ENCODE peak calls at places on chromosome 17, in five cellular contexts. One of them, this sample, is unnamed.

GRCh38 chr17:79874329-79874981 is 35.2 kb upstream of the CBX4 start:
- DNase-seq in mesothelial cell of epicardium: no peak
- DNase-seq in NCI-H1417: no peak
- DNase-seq in cardiac septum: no peak
- DNase-seq in astrocyte of the spinal cord: peak; percentile 33
- DNase-seq in this sample: no peak

GRCh38 chr17:6914711-6915110 is 81.1 kb upstream of the ALOX12 start:
- DNase-seq in astrocyte of the spinal cord: no peak
- DNase-seq in mesothelial cell of epicardium: no peak
- DNase-seq in NCI-H1417: no peak
- DNase-seq in cardiac septum: no peak
- DNase-seq in this sample: no peak

GRCh38 chr17:75552847-75553552 is 27.5 kb downstream of the LLGL2 start:
- DNase-seq in astrocyte of the spinal cord: no peak
- DNase-seq in NCI-H1417: no peak
- DNase-seq in cardiac septum: no peak
- DNase-seq in mesothelial cell of epicardium: no peak
- DNase-seq in this sample: no peak

GRCh38 chr17:73634629-73635028 is 9.6 kb downstream of the SDK2 start:
- DNase-seq in astrocyte of the spinal cord: no peak
- DNase-seq in cardiac septum: no peak
- DNase-seq in NCI-H1417: peak; percentile 35
- DNase-seq in mesothelial cell of epicardium: no peak
- DNase-seq in this sample: no peak

GRCh38 chr17:44610871-44611270 is 45.4 kb upstream of the MEIOC start:
- DNase-seq in mesothelial cell of epicardium: no peak
- DNase-seq in cardiac septum: no peak
- DNase-seq in NCI-H1417: no peak
- DNase-seq in astrocyte of the spinal cord: peak; percentile 24
- DNase-seq in this sample: no peak

GRCh38 chr17:64164592-64165285 is 34.8 kb upstream of the ERN1 start:
- DNase-seq in astrocyte of the spinal cord: no peak
- DNase-seq in cardiac septum: no peak
- DNase-seq in mesothelial cell of epicardium: no peak
- DNase-seq in NCI-H1417: no peak
- DNase-seq in this sample: no peak

GRCh38 chr17:78224226-78225087 is 7.0 kb upstream of the TMEM235 start:
- DNase-seq in mesothelial cell of epicardium: no peak
- DNase-seq in cardiac septum: no peak
- DNase-seq in astrocyte of the spinal cord: no peak
- DNase-seq in NCI-H1417: no peak
- DNase-seq in this sample: no peak

GRCh38 chr17:76997981-76998531 is 129.9 kb downstream of the MGAT5B start:
- DNase-seq in cardiac septum: no peak
- DNase-seq in mesothelial cell of epicardium: no peak
- DNase-seq in NCI-H1417: no peak
- DNase-seq in astrocyte of the spinal cord: peak; percentile 20
- DNase-seq in this sample: no peak

GRCh38 chr17:41687828-41688640 is 651 bp upstream of the EIF1 start:
- DNase-seq in cardiac septum: no peak
- DNase-seq in astrocyte of the spinal cord: peak; percentile 57
- DNase-seq in NCI-H1417: peak; percentile 73
- DNase-seq in mesothelial cell of epicardium: no peak
- DNase-seq in this sample: peak; percentile 48

GRCh38 chr17:40548982-40549680 is 16.1 kb downstream of the CCR7 start:
- DNase-seq in cardiac septum: peak; percentile 69
- DNase-seq in mesothelial cell of epicardium: no peak
- DNase-seq in NCI-H1417: peak; percentile 57
- DNase-seq in astrocyte of the spinal cord: peak; percentile 94
- DNase-seq in this sample: no peak

GRCh38 chr17:80432350-80432955 is 17.5 kb downstream of the ENDOV start:
- DNase-seq in mesothelial cell of epicardium: no peak
- DNase-seq in NCI-H1417: no peak
- DNase-seq in cardiac septum: no peak
- DNase-seq in astrocyte of the spinal cord: no peak
- DNase-seq in this sample: no peak

GRCh38 chr17:81386646-81387234 is 8.5 kb upstream of the BAHCC1 start:
- DNase-seq in astrocyte of the spinal cord: no peak
- DNase-seq in NCI-H1417: peak; percentile 72
- DNase-seq in cardiac septum: no peak
- DNase-seq in mesothelial cell of epicardium: no peak
- DNase-seq in this sample: no peak

GRCh38 chr17:78000351-78000750 is 41.8 kb downstream of the TNRC6C start:
- DNase-seq in astrocyte of the spinal cord: peak; percentile 59
- DNase-seq in cardiac septum: no peak
- DNase-seq in mesothelial cell of epicardium: no peak
- DNase-seq in NCI-H1417: no peak
- DNase-seq in this sample: no peak

This sample was measured in H1.